ENCODE peak calls at places on chromosomes 4 and X, in ten cellular contexts. T is COR-L47; L is HFF-Myc; Y is left cardiac atrium; K is DMS 273 treated with DMSO at 0.1 percent for 48 hours; I is stimulated activated effector memory CD8-positive, alpha-beta T cell treated with anti-CD3 and anti-CD28 coated beads, Interleukin-12 subunit alpha, Interleukin-12 subunit beta, amount 100 ng/mL, for 72 hours; N is stimulated activated CD4-positive, alpha-beta T cell treated with anti-CD3 and anti-CD28 coated beads, Interleukin-2, amount 100 ng/mL, for 4 hours; Q is osteocyte; D is Calu3; R is Right ventricle myocardium inferior. S is an unnamed sample.

GRCh38 chr4:40238700-40239548 is 42.1 kb downstream of the RHOH start:
- DNase-seq in K (no peak), L (no peak), I (no peak), Q (no peak), R (no peak), N (peak; percentile 75), T (no peak), D (no peak), Y (no peak), S (no peak)

GRCh38 chr4:137740192-137740591 is 207.9 kb upstream of the PCDH18 start:
- DNase-seq in I (no peak), N (no peak), T (no peak), K (no peak), Y (no peak), D (no peak), Q (no peak), L (no peak), R (no peak), S (no peak)

GRCh38 chrX:38081926-38082708 is 75.8 kb downstream of the SYTL5 start:
- DNase-seq in K (no peak), Y (no peak), R (no peak), I (no peak), D (no peak), N (no peak), T (no peak), Q (no peak), L (no peak), S (no peak)

GRCh38 chr4:81502561-81502960 is 30.9 kb upstream of the RASGEF1B start:
- DNase-seq in T (no peak), I (no peak), N (no peak), Q (no peak), R (no peak), Y (no peak), D (no peak), L (no peak), K (no peak), S (no peak)

GRCh38 chrX:152819271-152819670 is 11.3 kb downstream of the CETN2 start:
- DNase-seq in I (no peak), R (no peak), L (no peak), Q (no peak), Y (no peak), N (no peak), D (no peak), K (no peak), T (no peak), S (no peak)

GRCh38 chr4:186296481-186296880 is 30.5 kb downstream of the F11 start:
- DNase-seq in K (no peak), Q (no peak), L (no peak), N (no peak), T (no peak), I (no peak), R (no peak), D (no peak), Y (no peak), S (no peak)

GRCh38 chrX:48530736-48531135 is 8.8 kb upstream of the TBC1D25 start:
- DNase-seq in L (no peak), D (no peak), K (no peak), R (no peak), Y (no peak), Q (no peak), I (no peak), T (no peak), N (no peak), S (no peak)

GRCh38 chrX:70478521-70478920 is 33.9 kb downstream of the DLG3 start:
- DNase-seq in T (no peak), I (no peak), Q (no peak), Y (no peak), D (no peak), L (no peak), K (peak; percentile 72), N (no peak), R (no peak), S (peak; percentile 67)

GRCh38 chr4:89380980-89381379 is 73.4 kb upstream of the GPRIN3 start:
- DNase-seq in Q (no peak), K (no peak), T (no peak), Y (no peak), I (no peak), D (no peak), L (no peak), N (no peak), R (no peak), S (no peak)

GRCh38 chr4:165662341-165662740 is 210.7 kb upstream of the TLL1 start:
- DNase-seq in Y (no peak), K (no peak), T (no peak), N (no peak), Q (no peak), R (no peak), I (no peak), D (no peak), L (no peak), S (no peak)